ENCODE peak calls at places on chromosomes 13 and 19, in seven cellular contexts. One of them, this sample, is unnamed. For H3K9me3, the result is how much of the 10 kb centered on the place peaks cover.

GRCh38 chr19:18768046-18768771 is 22.9 kb downstream of the COMP start:
- DNase-seq in GM23248: no peak
- DNase-seq in heart left ventricle: no peak
- DNase-seq in heart right ventricle: no peak
- DNase-seq in CD4-positive, CD25-positive, alpha-beta regulatory T cell: no peak
- DNase-seq in body of pancreas: no peak
- DNase-seq in GM12878: no peak
- DNase-seq in this sample: no peak

GRCh38 chr19:47122359-47123335 is 8.0 kb upstream of the SAE1 start:
- DNase-seq in CD4-positive, CD25-positive, alpha-beta regulatory T cell: no peak
- DNase-seq in heart left ventricle: no peak
- DNase-seq in GM12878: no peak
- DNase-seq in body of pancreas: no peak
- DNase-seq in GM23248: peak
- DNase-seq in heart right ventricle: no peak
- DNase-seq in this sample: no peak

GRCh38 chr19:47700934-47701716 is 12.1 kb upstream of the EHD2 start:
- DNase-seq in GM23248: no peak
- DNase-seq in GM12878: no peak
- DNase-seq in CD4-positive, CD25-positive, alpha-beta regulatory T cell: no peak
- DNase-seq in heart right ventricle: no peak
- DNase-seq in heart left ventricle: no peak
- DNase-seq in body of pancreas: no peak
- DNase-seq in this sample: no peak

GRCh38 chr19:23795462-23795861 is 36.8 kb upstream of the ZNF681 start:
- DNase-seq in body of pancreas: no peak
- DNase-seq in GM12878: no peak
- DNase-seq in GM23248: no peak
- DNase-seq in CD4-positive, CD25-positive, alpha-beta regulatory T cell: no peak
- DNase-seq in heart right ventricle: no peak
- DNase-seq in heart left ventricle: no peak
- DNase-seq in this sample: no peak

GRCh38 chr13:48505597-48506091 is 27.2 kb downstream of the RCBTB2 start:
- DNase-seq in heart left ventricle: no peak
- DNase-seq in CD4-positive, CD25-positive, alpha-beta regulatory T cell: peak
- DNase-seq in body of pancreas: peak
- DNase-seq in heart right ventricle: no peak
- DNase-seq in GM12878: peak
- DNase-seq in GM23248: peak
- DNase-seq in this sample: no peak

GRCh38 chr13:37306778-37307544 is 201.5 kb upstream of the CSNK1A1L start:
- DNase-seq in heart right ventricle: no peak
- DNase-seq in body of pancreas: no peak
- DNase-seq in CD4-positive, CD25-positive, alpha-beta regulatory T cell: no peak
- DNase-seq in heart left ventricle: no peak
- DNase-seq in GM23248: peak
- DNase-seq in GM12878: no peak
- DNase-seq in this sample: no peak

GRCh38 chr19:50703915-50704548 is 15.6 kb downstream of the SHANK1 start:
- DNase-seq in heart right ventricle: no peak
- DNase-seq in body of pancreas: no peak
- DNase-seq in GM23248: no peak
- DNase-seq in GM12878: no peak
- DNase-seq in CD4-positive, CD25-positive, alpha-beta regulatory T cell: no peak
- DNase-seq in heart left ventricle: no peak
- DNase-seq in this sample: no peak

GRCh38 chr13:101996906-101997408 is 404.9 kb downstream of the FGF14 start:
- DNase-seq in body of pancreas: no peak
- DNase-seq in GM23248: no peak
- DNase-seq in GM12878: no peak
- DNase-seq in heart right ventricle: no peak
- DNase-seq in heart left ventricle: no peak
- DNase-seq in CD4-positive, CD25-positive, alpha-beta regulatory T cell: no peak
- DNase-seq in this sample: no peak

GRCh38 chr13:30194906-30195305 is 112.4 kb downstream of the KATNAL1 start:
- DNase-seq in heart right ventricle: no peak
- DNase-seq in GM12878: no peak
- DNase-seq in GM23248: no peak
- DNase-seq in CD4-positive, CD25-positive, alpha-beta regulatory T cell: no peak
- DNase-seq in body of pancreas: no peak
- DNase-seq in heart left ventricle: no peak
- DNase-seq in this sample: no peak

GRCh38 chr19:10320602-10321416 is 5.0 kb upstream of the FDX2 start:
- DNase-seq in heart left ventricle: no peak
- DNase-seq in GM12878: no peak
- DNase-seq in heart right ventricle: no peak
- DNase-seq in GM23248: no peak
- DNase-seq in CD4-positive, CD25-positive, alpha-beta regulatory T cell: no peak
- DNase-seq in body of pancreas: no peak
- DNase-seq in this sample: no peak

GRCh38 chr13:65036999-65037398 is 2193.1 kb downstream of the PCDH9 start:
- DNase-seq in GM23248: no peak
- DNase-seq in GM12878: no peak
- DNase-seq in heart right ventricle: no peak
- DNase-seq in CD4-positive, CD25-positive, alpha-beta regulatory T cell: no peak
- DNase-seq in body of pancreas: no peak
- DNase-seq in heart left ventricle: no peak
- DNase-seq in this sample: no peak

GRCh38 chr13:44436589-44437337 is 63.1 kb downstream of the SERP2 start:
- DNase-seq in heart right ventricle: peak
- DNase-seq in CD4-positive, CD25-positive, alpha-beta regulatory T cell: peak
- DNase-seq in heart left ventricle: peak
- DNase-seq in GM12878: no peak
- DNase-seq in GM23248: peak
- DNase-seq in body of pancreas: peak
- DNase-seq in this sample: peak

GRCh38 chr13:74770361-74770760 is 636.2 kb upstream of the KLF12 start:
- DNase-seq in heart right ventricle: no peak
- DNase-seq in CD4-positive, CD25-positive, alpha-beta regulatory T cell: no peak
- DNase-seq in GM12878: no peak
- DNase-seq in heart left ventricle: no peak
- DNase-seq in body of pancreas: no peak
- DNase-seq in GM23248: peak
- DNase-seq in this sample: no peak

GRCh38 chr19:3034845-3035541 is 5.9 kb upstream of the TLE2 start:
- DNase-seq in GM23248: peak
- DNase-seq in heart left ventricle: no peak
- DNase-seq in body of pancreas: peak
- DNase-seq in GM12878: peak
- DNase-seq in CD4-positive, CD25-positive, alpha-beta regulatory T cell: no peak
- DNase-seq in heart right ventricle: peak
- DNase-seq in this sample: no peak

GRCh38 chr19:15629003-15629880 is 11.5 kb upstream of the CYP4F3 start:
- DNase-seq in body of pancreas: peak
- DNase-seq in GM12878: peak
- DNase-seq in GM23248: peak
- DNase-seq in heart right ventricle: peak
- DNase-seq in heart left ventricle: peak
- DNase-seq in CD4-positive, CD25-positive, alpha-beta regulatory T cell: peak
- DNase-seq in this sample: peak

GRCh38 chr19:17468302-17469091 is 1.8 kb upstream of the SLC27A1 start:
- DNase-seq in heart left ventricle: peak
- DNase-seq in heart right ventricle: peak
- DNase-seq in body of pancreas: peak
- DNase-seq in CD4-positive, CD25-positive, alpha-beta regulatory T cell: no peak
- DNase-seq in GM23248: peak
- DNase-seq in GM12878: no peak
- DNase-seq in this sample: no peak

GRCh38 chr13:27186295-27186694 is 14.7 kb upstream of the USP12 start:
- DNase-seq in heart left ventricle: no peak
- DNase-seq in GM23248: no peak
- DNase-seq in GM12878: no peak
- DNase-seq in CD4-positive, CD25-positive, alpha-beta regulatory T cell: no peak
- DNase-seq in heart right ventricle: no peak
- DNase-seq in body of pancreas: no peak
- DNase-seq in this sample: no peak

GRCh38 chr19:16067205-16067938 is 8.9 kb upstream of the TPM4 start:
- DNase-seq in body of pancreas: no peak
- DNase-seq in heart right ventricle: peak
- DNase-seq in GM23248: peak
- DNase-seq in GM12878: no peak
- DNase-seq in CD4-positive, CD25-positive, alpha-beta regulatory T cell: no peak
- DNase-seq in heart left ventricle: no peak
- DNase-seq in this sample: peak

GRCh38 chr19:32902448-32902847 is 32.9 kb upstream of the SLC7A9 start:
- DNase-seq in CD4-positive, CD25-positive, alpha-beta regulatory T cell: no peak
- DNase-seq in GM23248: no peak
- DNase-seq in heart right ventricle: no peak
- DNase-seq in GM12878: no peak
- DNase-seq in body of pancreas: no peak
- DNase-seq in heart left ventricle: no peak
- DNase-seq in this sample: no peak

GRCh38 chr19:14333101-14333871 is 48.0 kb upstream of the ADGRE5 start:
- DNase-seq in CD4-positive, CD25-positive, alpha-beta regulatory T cell: no peak
- DNase-seq in heart left ventricle: peak
- DNase-seq in GM23248: peak
- DNase-seq in body of pancreas: no peak
- DNase-seq in GM12878: no peak
- DNase-seq in heart right ventricle: peak
- DNase-seq in this sample: no peak

GRCh38 chr13:27461940-27462584 is 11.7 kb upstream of the MTIF3 start:
- DNase-seq in CD4-positive, CD25-positive, alpha-beta regulatory T cell: no peak
- DNase-seq in GM23248: peak
- DNase-seq in heart right ventricle: no peak
- DNase-seq in body of pancreas: no peak
- DNase-seq in heart left ventricle: no peak
- DNase-seq in GM12878: no peak
- DNase-seq in this sample: no peak

GRCh38 chr19:56974554-56975207 is 134.2 kb upstream of the PEG3 start:
- DNase-seq in heart right ventricle: no peak
- DNase-seq in CD4-positive, CD25-positive, alpha-beta regulatory T cell: no peak
- DNase-seq in body of pancreas: no peak
- DNase-seq in heart left ventricle: no peak
- DNase-seq in GM23248: no peak
- DNase-seq in GM12878: no peak
- DNase-seq in this sample: no peak
- H3K9me3 ChIP-seq in heart right ventricle: under half
- H3K9me3 ChIP-seq in CD4-positive, CD25-positive, alpha-beta regulatory T cell: under half
- H3K9me3 ChIP-seq in body of pancreas: under half
- H3K9me3 ChIP-seq in heart left ventricle: under half
- H3K9me3 ChIP-seq in GM23248: under half
- H3K9me3 ChIP-seq in GM12878: under half
- H3K9me3 ChIP-seq in this sample: under half

GRCh38 chr19:35743640-35744306 is 1.4 kb downstream of the U2AF1L4 start:
- DNase-seq in heart left ventricle: no peak
- DNase-seq in GM23248: no peak
- DNase-seq in body of pancreas: no peak
- DNase-seq in heart right ventricle: no peak
- DNase-seq in CD4-positive, CD25-positive, alpha-beta regulatory T cell: no peak
- DNase-seq in GM12878: no peak
- DNase-seq in this sample: no peak
- H3K4me3 ChIP-seq in heart left ventricle: no peak
- H3K4me3 ChIP-seq in GM23248: no peak
- H3K4me3 ChIP-seq in body of pancreas: no peak
- H3K4me3 ChIP-seq in heart right ventricle: no peak
- H3K4me3 ChIP-seq in CD4-positive, CD25-positive, alpha-beta regulatory T cell: peak
- H3K4me3 ChIP-seq in GM12878: peak
- H3K4me3 ChIP-seq in this sample: peak

GRCh38 chr19:43406297-43406696 is 8.4 kb upstream of the TEX101 start:
- DNase-seq in heart left ventricle: no peak
- DNase-seq in heart right ventricle: no peak
- DNase-seq in CD4-positive, CD25-positive, alpha-beta regulatory T cell: no peak
- DNase-seq in body of pancreas: no peak
- DNase-seq in GM12878: no peak
- DNase-seq in GM23248: no peak
- DNase-seq in this sample: no peak

GRCh38 chr19:43409415-43409814 is 5.3 kb upstream of the TEX101 start:
- DNase-seq in GM23248: no peak
- DNase-seq in GM12878: no peak
- DNase-seq in CD4-positive, CD25-positive, alpha-beta regulatory T cell: no peak
- DNase-seq in body of pancreas: no peak
- DNase-seq in heart left ventricle: no peak
- DNase-seq in heart right ventricle: no peak
- DNase-seq in this sample: no peak

GRCh38 chr19:43412441-43412840 is 2.2 kb upstream of the TEX101 start:
- DNase-seq in GM23248: no peak
- DNase-seq in heart left ventricle: no peak
- DNase-seq in heart right ventricle: no peak
- DNase-seq in GM12878: no peak
- DNase-seq in CD4-positive, CD25-positive, alpha-beta regulatory T cell: no peak
- DNase-seq in body of pancreas: no peak
- DNase-seq in this sample: no peak

GRCh38 chr19:43407416-43408005 is 7.2 kb upstream of the TEX101 start:
- DNase-seq in heart right ventricle: no peak
- DNase-seq in GM23248: no peak
- DNase-seq in GM12878: no peak
- DNase-seq in CD4-positive, CD25-positive, alpha-beta regulatory T cell: no peak
- DNase-seq in heart left ventricle: no peak
- DNase-seq in body of pancreas: no peak
- DNase-seq in this sample: no peak

GRCh38 chr19:43408043-43408442 is 6.6 kb upstream of the TEX101 start:
- DNase-seq in heart right ventricle: no peak
- DNase-seq in GM12878: no peak
- DNase-seq in heart left ventricle: no peak
- DNase-seq in CD4-positive, CD25-positive, alpha-beta regulatory T cell: no peak
- DNase-seq in GM23248: no peak
- DNase-seq in body of pancreas: no peak
- DNase-seq in this sample: no peak
- H3K9me3 ChIP-seq in heart right ventricle: under half
- H3K9me3 ChIP-seq in GM12878: under half
- H3K9me3 ChIP-seq in heart left ventricle: under half
- H3K9me3 ChIP-seq in CD4-positive, CD25-positive, alpha-beta regulatory T cell: under half
- H3K9me3 ChIP-seq in GM23248: under half
- H3K9me3 ChIP-seq in body of pancreas: under half
- H3K9me3 ChIP-seq in this sample: under half

GRCh38 chr19:35935911-35936737 is at the start of gene LRFN3:
- DNase-seq in heart left ventricle: peak
- DNase-seq in heart right ventricle: peak
- DNase-seq in GM12878: no peak
- DNase-seq in body of pancreas: peak
- DNase-seq in CD4-positive, CD25-positive, alpha-beta regulatory T cell: peak
- DNase-seq in GM23248: peak
- DNase-seq in this sample: no peak

GRCh38 chr19:35932291-35932936 is 3.8 kb upstream of the LRFN3 start:
- DNase-seq in body of pancreas: no peak
- DNase-seq in GM12878: no peak
- DNase-seq in heart left ventricle: no peak
- DNase-seq in CD4-positive, CD25-positive, alpha-beta regulatory T cell: no peak
- DNase-seq in heart right ventricle: no peak
- DNase-seq in GM23248: no peak
- DNase-seq in this sample: no peak

GRCh38 chr19:35928507-35928906 is 7.7 kb upstream of the LRFN3 start:
- DNase-seq in heart right ventricle: no peak
- DNase-seq in GM23248: no peak
- DNase-seq in heart left ventricle: no peak
- DNase-seq in body of pancreas: no peak
- DNase-seq in GM12878: no peak
- DNase-seq in CD4-positive, CD25-positive, alpha-beta regulatory T cell: no peak
- DNase-seq in this sample: no peak

GRCh38 chr19:35931874-35932202 is 4.3 kb upstream of the LRFN3 start:
- DNase-seq in body of pancreas: no peak
- DNase-seq in heart left ventricle: no peak
- DNase-seq in GM12878: no peak
- DNase-seq in heart right ventricle: no peak
- DNase-seq in GM23248: no peak
- DNase-seq in CD4-positive, CD25-positive, alpha-beta regulatory T cell: no peak
- DNase-seq in this sample: no peak

GRCh38 chr19:35931161-35931873 is 4.9 kb upstream of the LRFN3 start:
- DNase-seq in CD4-positive, CD25-positive, alpha-beta regulatory T cell: peak
- DNase-seq in heart right ventricle: peak
- DNase-seq in heart left ventricle: peak
- DNase-seq in GM23248: peak
- DNase-seq in GM12878: peak
- DNase-seq in body of pancreas: peak
- DNase-seq in this sample: peak
- H3K4me3 ChIP-seq in CD4-positive, CD25-positive, alpha-beta regulatory T cell: peak
- H3K4me3 ChIP-seq in heart right ventricle: peak
- H3K4me3 ChIP-seq in heart left ventricle: no peak
- H3K4me3 ChIP-seq in GM23248: peak
- H3K4me3 ChIP-seq in GM12878: peak
- H3K4me3 ChIP-seq in body of pancreas: no peak
- H3K4me3 ChIP-seq in this sample: peak